ENCODE peak calls at places on chromosome 10, in six cellular contexts. V, J, H, Q, P and A are unnamed samples. For H3K27me3, the result is how much of the 10 kb centered on the place peaks cover.

GRCh38 chr10:87635498-87636312 is 24.0 kb upstream of the PAPSS2 start:
- DNase-seq in V (no peak), J (no peak), H (no peak), Q (no peak), P (no peak), A (no peak)

GRCh38 chr10:130859427-130859826 is 452.1 kb downstream of the TCERG1L start:
- DNase-seq in V (no peak), J (no peak), H (no peak), Q (no peak), P (no peak), A (no peak)

GRCh38 chr10:119477444-119477843 is 65.1 kb downstream of the RGS10 start:
- DNase-seq in V (no peak), J (no peak), H (no peak), Q (no peak), P (no peak), A (no peak)

GRCh38 chr10:72276013-72276387 is 2.3 kb downstream of the DDIT4 start:
- DNase-seq in V (no peak), J (no peak), H (no peak), Q (no peak), P (no peak), A (no peak)

GRCh38 chr10:100653957-100654834 is 91.2 kb upstream of the PAX2 start:
- DNase-seq in V (no peak), J (no peak), H (no peak), Q (no peak), P (peak), A (peak)

GRCh38 chr10:77702166-77702565 is 64.6 kb upstream of the KCNMA1 start:
- DNase-seq in V (no peak), J (peak), H (no peak), Q (no peak), P (no peak), A (no peak)

GRCh38 chr10:71748671-71749191 is 24.6 kb downstream of the VSIR start:
- DNase-seq in V (peak), J (peak), H (peak), Q (peak), P (no peak), A (peak)

GRCh38 chr10:87844837-87845623 is 18.3 kb downstream of the KLLN start:
- DNase-seq in V (no peak), J (no peak), H (no peak), Q (no peak), P (no peak), A (no peak)

GRCh38 chr10:110737886-110738634 is 93.9 kb downstream of the RBM20 start:
- DNase-seq in V (no peak), J (no peak), H (no peak), Q (no peak), P (no peak), A (no peak)

GRCh38 chr10:114507449-114507848 is 103.1 kb upstream of the AFAP1L2 start:
- DNase-seq in V (no peak), J (no peak), H (no peak), Q (peak), P (no peak), A (no peak)

GRCh38 chr10:66564341-66564740 is 361.5 kb upstream of the LRRTM3 start:
- DNase-seq in V (no peak), J (no peak), H (no peak), Q (no peak), P (no peak), A (no peak)

GRCh38 chr10:91549296-91549695 is 83.6 kb downstream of the PPP1R3C start:
- DNase-seq in V (no peak), J (no peak), H (no peak), Q (no peak), P (no peak), A (no peak)

GRCh38 chr10:12414278-12414988 is 65.1 kb downstream of the CAMK1D start:
- DNase-seq in V (no peak), J (no peak), H (no peak), Q (no peak), P (no peak), A (no peak)

GRCh38 chr10:77533156-77533886 is 104.3 kb downstream of the KCNMA1 start:
- DNase-seq in V (no peak), J (no peak), H (no peak), Q (no peak), P (no peak), A (no peak)

GRCh38 chr10:21352886-21353285 is 172.6 kb downstream of the SKIDA1 start:
- DNase-seq in V (no peak), J (no peak), H (no peak), Q (no peak), P (no peak), A (no peak)

DNA sequence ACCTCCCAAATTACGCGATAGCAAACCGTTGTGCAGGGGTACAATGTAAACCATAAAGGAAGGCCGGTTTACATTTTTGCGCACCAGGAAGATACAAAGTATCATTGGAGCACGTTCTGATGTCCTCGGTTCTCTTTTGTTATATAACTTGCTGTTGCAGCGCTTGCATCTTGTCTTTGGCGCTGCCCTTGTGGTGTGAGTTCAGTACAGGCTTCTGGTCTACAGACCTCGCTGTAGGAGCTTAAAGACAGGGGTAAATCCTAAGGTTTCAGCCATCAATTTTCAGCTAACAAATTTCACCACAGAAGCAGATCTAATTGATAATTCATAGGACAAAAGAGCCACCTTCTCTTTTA is 1.5 kb upstream of the MKX start:
- DNase-seq in V (no peak), J (no peak), H (no peak), Q (no peak), P (peak), A (peak)
- H3K27me3 ChIP-seq in V (under half), J (half or more), H (under half), Q (half or more), P (half or more), A (half or more)

DNA sequence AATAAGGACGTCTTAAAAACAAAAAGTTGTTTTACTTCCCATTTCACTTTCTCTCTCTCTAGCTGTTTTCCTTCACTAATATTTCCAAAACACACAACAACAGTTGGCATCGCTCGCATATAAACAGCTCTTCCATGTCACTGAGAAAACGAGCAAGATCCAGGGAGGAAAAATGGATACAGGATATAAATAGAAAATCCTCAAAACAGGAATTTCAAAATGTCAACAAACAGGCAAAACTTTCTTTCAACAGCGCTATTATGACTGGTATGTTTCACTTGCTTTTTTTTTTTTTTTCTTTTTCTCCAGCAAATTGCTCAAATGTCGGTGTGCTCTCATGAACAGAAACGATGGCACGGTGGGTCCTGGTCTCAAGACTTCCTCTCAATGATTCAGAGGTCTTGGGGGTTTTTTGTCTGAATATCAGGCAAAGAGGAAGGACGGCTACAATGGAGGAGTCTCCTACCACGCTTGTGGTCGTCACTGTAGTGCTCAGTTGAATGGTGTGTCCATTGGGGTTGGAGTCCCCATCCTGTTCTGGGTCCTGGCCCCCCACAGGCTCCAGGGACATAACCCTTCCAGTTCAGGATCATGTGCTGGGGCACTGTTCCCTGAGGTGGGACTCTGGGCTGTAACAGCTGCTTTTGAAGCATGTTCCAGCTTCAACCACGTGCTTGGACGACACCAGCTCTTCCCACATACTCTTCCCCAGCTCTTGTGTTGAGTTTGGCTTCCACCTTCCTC is 266.6 kb upstream of the KLF6 start:
- DNase-seq in V (no peak), J (no peak), H (no peak), Q (no peak), P (no peak), A (no peak)
- H3K4me3 ChIP-seq in V (no peak), J (no peak), H (peak), Q (peak), P (no peak), A (no peak)

DNA sequence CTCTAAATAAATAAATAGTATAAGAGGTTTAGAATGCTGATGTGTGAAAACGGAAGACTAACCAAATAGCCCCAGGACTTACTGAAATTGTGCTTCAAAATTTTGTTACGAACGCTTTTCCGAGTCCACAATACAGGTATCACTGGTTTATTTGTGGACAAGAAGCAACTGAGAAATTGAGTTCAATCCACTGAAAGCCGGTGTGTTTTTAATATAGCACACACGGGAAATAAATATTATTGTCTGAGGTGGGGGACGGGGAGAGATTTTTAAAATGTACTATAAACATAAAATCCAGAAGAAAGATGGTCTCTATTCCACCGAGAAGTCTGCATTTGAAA is 598 bp downstream of the SLC16A12 start:
- DNase-seq in V (no peak), J (no peak), H (no peak), Q (no peak), P (no peak), A (no peak)
- H3K27me3 ChIP-seq in V (under half), J (half or more), H (under half), Q (under half), P (half or more), A (under half)

DNA sequence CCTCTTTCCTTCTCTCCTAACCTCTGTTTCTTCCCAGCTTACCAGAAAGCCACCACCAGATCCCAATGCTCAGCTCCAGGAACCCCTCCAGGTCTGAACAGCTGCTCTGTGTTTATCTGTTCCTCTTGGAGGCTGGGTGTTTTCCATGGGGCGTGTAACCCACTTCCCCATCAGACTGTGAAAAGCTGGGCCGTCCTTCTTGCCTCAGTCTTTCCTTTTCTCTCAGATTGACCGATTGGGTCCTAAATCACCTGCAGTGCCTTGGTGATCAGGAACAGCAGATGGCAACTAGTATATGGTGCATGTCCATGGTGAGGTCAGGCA is 4.8 kb downstream of the SH3PXD2A start:
- DNase-seq in V (no peak), J (no peak), H (no peak), Q (no peak), P (no peak), A (no peak)
- H3K4me3 ChIP-seq in V (no peak), J (no peak), H (no peak), Q (no peak), P (no peak), A (no peak)

DNA sequence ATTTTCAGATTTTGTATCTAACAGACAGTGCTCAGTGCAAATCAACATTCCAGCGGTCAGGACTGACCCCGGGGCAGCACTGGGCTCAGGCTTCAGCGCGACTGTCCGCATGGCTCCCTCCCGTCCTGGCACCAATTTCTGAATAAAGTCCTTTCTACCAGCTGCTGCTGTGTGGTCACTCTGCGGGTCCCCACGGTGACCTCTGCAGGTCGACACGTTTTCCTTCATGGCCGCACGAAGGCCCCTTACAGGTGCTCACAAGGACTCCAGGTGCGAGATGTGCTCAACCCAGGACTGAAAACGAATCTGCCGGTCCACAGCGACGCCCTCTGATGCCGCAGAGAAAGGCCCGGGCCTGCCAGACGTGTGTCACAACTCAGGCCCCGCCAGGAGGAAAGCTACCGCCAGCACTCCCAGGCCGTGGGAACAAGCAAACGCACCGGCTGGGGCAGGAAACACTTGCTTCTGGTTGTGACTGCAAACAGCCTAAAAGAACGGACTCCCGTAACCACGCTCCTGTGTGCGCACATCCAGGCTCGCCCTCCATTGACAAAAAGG is 3.7 kb upstream of the UTF1 start:
- DNase-seq in V (no peak), J (no peak), H (no peak), Q (no peak), P (no peak), A (no peak)
- H3K27me3 ChIP-seq in V (under half), J (under half), H (under half), Q (half or more), P (half or more), A (under half)